ENCODE peak calls at places on chromosomes 1 and 21, in four cellular contexts. Q is CD8-positive, alpha-beta T cell; W is NCI-H1105 treated with DMSO at 0.1 percent for 48 hours; T is H7. G is an unnamed sample.

GRCh38 chr21:41366522-41367151 is 4.8 kb downstream of the MX2 start:
- DNase-seq in W (no peak), T (no peak), Q (peak), G (no peak)

GRCh38 chr1:220797553-220797952 is 10.8 kb downstream of the MTARC1 start:
- DNase-seq in Q (no peak), W (no peak), T (no peak), G (no peak)

GRCh38 chr1:233518344-233518743 is 95.6 kb upstream of the KCNK1 start:
- DNase-seq in T (peak), W (no peak), Q (no peak), G (peak)

GRCh38 chr21:41161428-41161827 is 6.5 kb upstream of the BACE2 start:
- DNase-seq in T (no peak), W (no peak), Q (no peak), G (no peak)

GRCh38 chr1:97943354-97943753 is 22.5 kb upstream of the DPYD start:
- DNase-seq in T (no peak), Q (no peak), W (no peak), G (no peak)

GRCh38 chr1:1304331-1305299 is 3.1 kb downstream of the ACAP3 start:
- DNase-seq in W (peak), T (peak), Q (no peak), G (peak)

GRCh38 chr1:51518730-51519047 is 377 bp downstream of the EPS15 start:
- DNase-seq in T (no peak), Q (peak), W (no peak), G (no peak)

GRCh38 chr21:33478858-33479678 is 706 bp downstream of the TMEM50B start:
- DNase-seq in Q (peak), T (peak), W (peak), G (peak)

GRCh38 chr21:17513214-17514123 is 626 bp downstream of the CXADR start:
- DNase-seq in T (peak), W (peak), Q (peak), G (peak)